ENCODE peak calls at places on chromosome 2, in four cellular contexts. One of them, this sample, is unnamed.

GRCh38 chr2:189146553-189146952 is 33.0 kb downstream of the COL5A2 start:
- DNase-seq in astrocyte: no peak
- DNase-seq in K562: no peak
- DNase-seq in neural progenitor cell: no peak
- DNase-seq in this sample: no peak

GRCh38 chr2:95329891-95330822 is 33.0 kb downstream of the KCNIP3 start:
- DNase-seq in neural progenitor cell: no peak
- DNase-seq in K562: no peak
- DNase-seq in astrocyte: no peak
- DNase-seq in this sample: no peak

GRCh38 chr2:43146083-43146482 is 80.3 kb downstream of the ZFP36L2 start:
- DNase-seq in astrocyte: no peak
- DNase-seq in neural progenitor cell: no peak
- DNase-seq in K562: no peak
- DNase-seq in this sample: no peak

GRCh38 chr2:136118819-136119716 is 1.1 kb upstream of the CXCR4 start:
- DNase-seq in neural progenitor cell: peak
- DNase-seq in astrocyte: no peak
- DNase-seq in K562: peak
- DNase-seq in this sample: no peak

GRCh38 chr2:239626971-239627598 is 226.3 kb upstream of the HDAC4 start:
- DNase-seq in K562: no peak
- DNase-seq in astrocyte: peak
- DNase-seq in neural progenitor cell: no peak
- DNase-seq in this sample: no peak

GRCh38 chr2:144514731-144515424 is 5.0 kb downstream of the ZEB2 start:
- DNase-seq in K562: peak
- DNase-seq in astrocyte: no peak
- DNase-seq in neural progenitor cell: no peak
- DNase-seq in this sample: no peak

GRCh38 chr2:31978998-31979397 is 31.8 kb downstream of the MEMO1 start:
- DNase-seq in astrocyte: no peak
- DNase-seq in neural progenitor cell: no peak
- DNase-seq in K562: no peak
- DNase-seq in this sample: no peak

GRCh38 chr2:218569038-218569431 is 396 bp downstream of the CNOT9 start:
- DNase-seq in neural progenitor cell: peak
- DNase-seq in K562: peak
- DNase-seq in astrocyte: peak
- DNase-seq in this sample: peak

GRCh38 chr2:237236188-237236587 is 150.5 kb downstream of the COPS8 start:
- DNase-seq in neural progenitor cell: no peak
- DNase-seq in astrocyte: peak
- DNase-seq in K562: no peak
- DNase-seq in this sample: no peak

GRCh38 chr2:225398372-225398771 is 1.1 kb upstream of the NYAP2 start:
- DNase-seq in astrocyte: no peak
- DNase-seq in K562: no peak
- DNase-seq in neural progenitor cell: no peak
- DNase-seq in this sample: no peak

GRCh38 chr2:235909371-235909770 is 258.8 kb downstream of the GBX2 start:
- DNase-seq in neural progenitor cell: no peak
- DNase-seq in astrocyte: no peak
- DNase-seq in K562: peak
- DNase-seq in this sample: no peak

GRCh38 chr2:824954-825353 is 125.7 kb upstream of the SNTG2 start:
- DNase-seq in K562: no peak
- DNase-seq in neural progenitor cell: no peak
- DNase-seq in astrocyte: no peak
- DNase-seq in this sample: no peak

GRCh38 chr2:227506456-227506855 is 34.5 kb downstream of the AGFG1 start:
- DNase-seq in K562: no peak
- DNase-seq in neural progenitor cell: no peak
- DNase-seq in astrocyte: no peak
- DNase-seq in this sample: no peak

GRCh38 chr2:177888581-177888980 is 184.0 kb downstream of the PDE11A start:
- DNase-seq in neural progenitor cell: no peak
- DNase-seq in K562: no peak
- DNase-seq in astrocyte: no peak
- DNase-seq in this sample: no peak

GRCh38 chr2:119004602-119005001 is 62.6 kb downstream of the MARCO start:
- DNase-seq in astrocyte: no peak
- DNase-seq in K562: no peak
- DNase-seq in neural progenitor cell: no peak
- DNase-seq in this sample: peak

GRCh38 chr2:129895526-129896082 is 83.9 kb upstream of the RAB6C start:
- DNase-seq in K562: no peak
- DNase-seq in astrocyte: no peak
- DNase-seq in neural progenitor cell: no peak
- DNase-seq in this sample: no peak

DNA sequence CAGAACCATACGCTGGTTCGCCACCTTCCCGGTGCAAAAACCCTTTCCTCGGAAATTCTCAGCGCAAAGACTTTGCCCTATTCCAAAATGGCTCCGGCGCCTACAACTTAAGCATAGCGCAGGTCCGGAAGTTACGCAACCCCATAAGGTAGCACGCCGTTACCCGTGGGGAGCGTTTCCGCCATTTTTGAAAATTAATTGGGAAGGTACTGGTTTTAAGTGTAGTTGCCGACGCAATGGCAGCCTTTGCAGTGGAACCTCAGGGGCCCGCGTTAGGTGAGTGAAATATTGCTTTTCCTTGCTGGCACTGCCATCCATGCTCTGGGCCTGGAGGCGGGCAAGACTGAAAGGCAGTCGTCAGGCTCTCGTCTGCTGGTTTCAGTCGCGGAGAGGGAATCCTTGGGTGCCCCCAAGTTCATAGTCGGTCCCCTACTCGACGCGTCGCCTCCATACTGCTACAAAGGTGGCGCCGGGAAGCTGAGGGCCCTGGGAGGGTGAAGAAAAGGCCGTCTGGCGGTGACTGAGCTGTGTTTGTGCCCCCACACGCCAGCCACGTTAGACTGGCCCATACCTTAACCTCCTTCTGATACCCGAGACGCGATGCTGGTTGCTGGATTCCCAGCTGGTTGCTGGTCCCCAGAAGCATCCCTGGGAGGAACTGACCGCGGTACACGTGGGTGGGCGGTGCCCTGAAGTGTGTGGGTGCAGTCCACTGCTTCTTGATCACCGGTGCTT is at the start of gene NUP35:
- DNase-seq in K562: peak
- DNase-seq in neural progenitor cell: peak
- DNase-seq in astrocyte: peak
- DNase-seq in this sample: peak
- H2AFZ ChIP-seq in K562: peak
- H2AFZ ChIP-seq in neural progenitor cell: peak
- H2AFZ ChIP-seq in astrocyte: peak
- H2AFZ ChIP-seq in this sample: peak

DNA sequence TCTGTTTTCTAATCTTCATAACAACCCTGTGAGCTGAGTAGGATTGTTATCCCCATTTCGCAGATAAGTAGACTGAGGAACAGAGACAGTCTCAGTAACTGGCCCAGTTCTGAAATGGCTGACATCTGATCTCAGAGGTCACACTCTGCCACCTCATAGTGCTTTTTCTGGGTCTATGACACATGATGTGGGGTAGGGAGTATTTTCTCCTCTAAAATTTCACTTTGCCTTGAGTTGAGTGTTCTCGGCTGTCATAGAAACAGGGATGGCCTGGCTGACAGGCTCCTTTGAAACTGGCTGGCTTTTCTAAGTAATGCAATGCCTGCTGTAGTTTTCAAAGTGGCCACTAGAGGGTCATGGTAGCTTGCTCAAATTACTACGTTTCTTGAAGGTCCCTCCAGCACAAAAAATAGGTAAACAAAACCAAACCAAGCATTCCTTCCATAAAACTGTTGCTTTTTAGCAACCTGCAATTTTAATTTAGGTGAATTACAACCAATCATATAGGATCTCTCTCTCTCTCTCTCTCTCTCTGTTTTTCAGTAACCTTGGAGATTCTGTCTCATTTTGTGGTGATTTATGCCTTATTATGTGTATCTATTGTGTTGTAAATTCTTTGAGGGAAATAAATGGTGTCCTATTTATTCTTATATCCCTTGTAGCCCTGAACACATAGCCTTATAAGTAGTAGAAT is 84.2 kb upstream of the TTN start:
- DNase-seq in neural progenitor cell: peak
- DNase-seq in K562: peak
- DNase-seq in astrocyte: peak
- DNase-seq in this sample: peak
- H2AFZ ChIP-seq in neural progenitor cell: peak
- H2AFZ ChIP-seq in K562: no peak
- H2AFZ ChIP-seq in astrocyte: no peak
- H2AFZ ChIP-seq in this sample: peak

GRCh38 chr2:209472871-209473270 is 49.0 kb downstream of the MAP2 start:
- DNase-seq in astrocyte: peak
- DNase-seq in neural progenitor cell: no peak
- DNase-seq in K562: no peak
- DNase-seq in this sample: no peak
- H2AFZ ChIP-seq in astrocyte: peak
- H2AFZ ChIP-seq in neural progenitor cell: no peak
- H2AFZ ChIP-seq in K562: no peak
- H2AFZ ChIP-seq in this sample: peak

GRCh38 chr2:101485856-101486255 is 10.9 kb upstream of the RFX8 start:
- DNase-seq in K562: no peak
- DNase-seq in neural progenitor cell: no peak
- DNase-seq in astrocyte: no peak
- DNase-seq in this sample: no peak
- H2AFZ ChIP-seq in K562: no peak
- H2AFZ ChIP-seq in neural progenitor cell: no peak
- H2AFZ ChIP-seq in astrocyte: no peak
- H2AFZ ChIP-seq in this sample: no peak

GRCh38 chr2:33292063-33292462 is 184.4 kb upstream of the RASGRP3 start:
- DNase-seq in astrocyte: no peak
- DNase-seq in K562: no peak
- DNase-seq in neural progenitor cell: no peak
- DNase-seq in this sample: no peak
- H2AFZ ChIP-seq in astrocyte: no peak
- H2AFZ ChIP-seq in K562: no peak
- H2AFZ ChIP-seq in neural progenitor cell: no peak
- H2AFZ ChIP-seq in this sample: peak

GRCh38 chr2:67018318-67018717 is 378.8 kb upstream of the ETAA1 start:
- DNase-seq in astrocyte: no peak
- DNase-seq in neural progenitor cell: no peak
- DNase-seq in K562: no peak
- DNase-seq in this sample: no peak
- H2AFZ ChIP-seq in astrocyte: no peak
- H2AFZ ChIP-seq in neural progenitor cell: no peak
- H2AFZ ChIP-seq in K562: no peak
- H2AFZ ChIP-seq in this sample: no peak

DNA sequence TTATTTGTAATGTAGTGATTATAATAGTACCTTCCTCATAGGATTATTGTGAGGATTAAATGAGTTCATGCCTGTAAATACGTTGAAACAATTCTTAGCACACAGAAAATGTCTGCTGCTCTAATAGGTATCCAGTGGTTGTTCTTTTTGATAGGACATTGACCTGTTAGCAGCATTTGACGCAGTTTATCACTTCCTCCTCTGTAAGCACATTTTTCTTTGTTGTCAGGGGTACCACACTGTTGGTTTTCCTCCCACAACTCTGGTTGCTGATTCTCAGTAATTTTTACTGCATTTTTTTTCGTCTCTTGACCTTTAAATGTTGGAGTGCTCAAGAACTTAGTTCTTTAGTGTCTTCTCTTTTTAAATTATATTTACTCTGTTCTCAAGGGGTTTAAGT is 15.4 kb downstream of the PPM1B start:
- DNase-seq in astrocyte: no peak
- DNase-seq in neural progenitor cell: no peak
- DNase-seq in K562: no peak
- DNase-seq in this sample: no peak
- H2AFZ ChIP-seq in astrocyte: no peak
- H2AFZ ChIP-seq in neural progenitor cell: no peak
- H2AFZ ChIP-seq in K562: no peak
- H2AFZ ChIP-seq in this sample: no peak

DNA sequence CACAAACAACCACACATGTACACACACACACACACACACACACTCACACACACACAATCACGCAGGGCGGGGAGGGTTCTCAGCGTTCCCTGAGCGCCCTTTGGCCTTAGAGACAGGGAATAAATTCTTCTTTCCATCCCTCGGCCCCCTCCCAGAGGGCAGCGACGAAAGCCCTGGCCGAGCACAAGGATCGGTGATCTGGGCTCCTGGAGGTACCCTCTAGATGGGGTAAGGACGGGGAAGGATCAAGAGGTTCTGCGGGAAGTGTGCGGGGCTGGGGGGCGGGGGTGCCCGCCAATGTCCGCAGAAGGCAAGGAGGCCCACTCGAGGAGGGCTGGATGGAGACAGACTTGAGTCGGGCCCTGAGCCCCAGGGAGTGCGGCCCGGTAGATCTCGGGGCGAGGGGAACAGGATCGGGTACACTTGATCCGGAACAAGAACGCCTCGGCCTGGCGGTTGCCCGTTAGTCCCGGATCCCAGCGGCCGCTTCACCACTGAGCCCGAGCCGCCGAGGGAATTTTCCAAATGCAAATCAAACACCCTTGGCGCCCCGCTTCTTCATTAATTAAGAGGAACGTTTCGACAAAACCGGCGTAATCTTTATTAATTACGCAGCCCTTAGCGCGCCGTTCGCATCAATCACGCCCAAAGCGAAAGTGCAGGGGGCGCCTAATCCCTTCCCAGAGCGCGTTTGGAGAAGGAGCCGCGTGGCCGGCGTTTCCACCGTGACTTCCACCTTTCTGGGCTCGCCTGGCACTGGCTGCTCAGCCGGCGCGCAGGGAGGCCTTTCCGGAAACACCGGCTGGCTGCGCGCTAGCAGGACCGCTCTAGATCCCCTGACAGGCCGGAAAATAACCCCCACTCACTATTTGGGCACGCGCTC is 7.0 kb upstream of the PAX3 start:
- DNase-seq in astrocyte: no peak
- DNase-seq in neural progenitor cell: peak
- DNase-seq in K562: no peak
- DNase-seq in this sample: no peak
- H2AFZ ChIP-seq in astrocyte: peak
- H2AFZ ChIP-seq in neural progenitor cell: no peak
- H2AFZ ChIP-seq in K562: no peak
- H2AFZ ChIP-seq in this sample: no peak

GRCh38 chr2:38037757-38038615 is 38.0 kb downstream of the CYP1B1 start:
- DNase-seq in neural progenitor cell: peak
- DNase-seq in astrocyte: peak
- DNase-seq in K562: peak
- DNase-seq in this sample: no peak
- H2AFZ ChIP-seq in neural progenitor cell: peak
- H2AFZ ChIP-seq in astrocyte: peak
- H2AFZ ChIP-seq in K562: no peak
- H2AFZ ChIP-seq in this sample: no peak

This sample was measured in PC-9.